ENCODE peak calls at places on chromosomes 12 and 14, in ten cellular contexts. M, Z, Y, L, A, I, S, E, U and F are unnamed samples.

GRCh38 chr12:55703976-55704761 is 3.5 kb downstream of the ITGA7 start:
- DNase-seq in M (no peak), Z (no peak), Y (no peak), L (no peak), A (no peak), I (no peak), S (peak; percentile 72), E (peak; percentile 53), U (peak; percentile 66), F (no peak)

GRCh38 chr12:94689646-94690036 is 39.3 kb upstream of the TMCC3 start:
- DNase-seq in M (no peak), Z (no peak), Y (no peak), L (no peak), A (no peak), I (no peak), S (peak; percentile 25), E (no peak), U (no peak), F (no peak)

GRCh38 chr12:1281683-1282366 is 290.8 kb downstream of the ERC1 start:
- DNase-seq in M (no peak), Z (no peak), Y (no peak), L (no peak), A (no peak), I (no peak), S (no peak), E (no peak), U (no peak), F (no peak)

GRCh38 chr12:43882578-43883178 is 46.8 kb downstream of the TMEM117 start:
- DNase-seq in M (peak; percentile 9), Z (peak; percentile 17), Y (peak; percentile 25), L (peak; percentile 57), A (peak; percentile 12), I (peak; percentile 37), S (no peak), E (no peak), U (no peak), F (no peak)

GRCh38 chr12:25825494-25825893 is 133.0 kb upstream of the RASSF8 start:
- DNase-seq in M (no peak), Z (no peak), Y (no peak), L (no peak), A (no peak), I (no peak), S (no peak), E (no peak), U (no peak), F (no peak)

GRCh38 chr12:41531147-41531829 is 343.2 kb downstream of the PDZRN4 start:
- DNase-seq in M (no peak), Z (no peak), Y (peak; percentile 41), L (no peak), A (peak; percentile 48), I (peak; percentile 24), S (peak; percentile 75), E (peak; percentile 71), U (peak; percentile 49), F (no peak)

GRCh38 chr12:110555509-110556406 is 27.4 kb downstream of the PPTC7 start:
- DNase-seq in M (no peak), Z (no peak), Y (no peak), L (no peak), A (no peak), I (no peak), S (no peak), E (no peak), U (no peak), F (no peak)

GRCh38 chr12:50231346-50231745 is 52.0 kb downstream of the LIMA1 start:
- DNase-seq in M (peak; percentile 33), Z (no peak), Y (no peak), L (no peak), A (no peak), I (no peak), S (no peak), E (no peak), U (no peak), F (no peak)

GRCh38 chr12:48816148-48816854 is 2.0 kb upstream of the CACNB3 start:
- DNase-seq in M (peak; percentile 89), Z (no peak), Y (peak; percentile 70), L (peak; percentile 54), A (peak; percentile 69), I (no peak), S (no peak), E (no peak), U (no peak), F (no peak)

GRCh38 chr14:81509838-81510452 is 23.7 kb downstream of the SEL1L start:
- DNase-seq in M (no peak), Z (no peak), Y (no peak), L (no peak), A (no peak), I (no peak), S (no peak), E (no peak), U (no peak), F (no peak)

GRCh38 chr12:124341645-124342069 is 46.8 kb downstream of the RFLNA start:
- DNase-seq in M (no peak), Z (no peak), Y (no peak), L (no peak), A (no peak), I (no peak), S (no peak), E (no peak), U (no peak), F (no peak)

GRCh38 chr12:124346425-124347168 is 51.7 kb downstream of the RFLNA start:
- DNase-seq in M (no peak), Z (no peak), Y (no peak), L (no peak), A (no peak), I (no peak), S (no peak), E (no peak), U (no peak), F (no peak)

GRCh38 chr12:124345795-124346194 is 50.9 kb downstream of the RFLNA start:
- DNase-seq in M (no peak), Z (no peak), Y (no peak), L (no peak), A (no peak), I (no peak), S (no peak), E (no peak), U (no peak), F (no peak)

GRCh38 chr12:124347335-124347734 is 52.4 kb downstream of the RFLNA start:
- DNase-seq in M (no peak), Z (no peak), Y (no peak), L (no peak), A (no peak), I (no peak), S (no peak), E (no peak), U (no peak), F (no peak)

GRCh38 chr12:124344526-124344925 is 49.6 kb downstream of the RFLNA start:
- DNase-seq in M (no peak), Z (no peak), Y (no peak), L (no peak), A (no peak), I (no peak), S (no peak), E (no peak), U (no peak), F (no peak)
- H3K27ac ChIP-seq in M (no peak overlapping the region), Z (no peak overlapping the region), Y (no peak overlapping the region), L (no peak overlapping the region), A (no peak overlapping the region), I (no peak overlapping the region), S (no peak overlapping the region), E (no peak overlapping the region), U (no peak overlapping the region), F (no peak overlapping the region)

GRCh38 chr14:22070119-22070982 is 396.7 kb upstream of the OR4E1 start:
- DNase-seq in M (peak; percentile 27), Z (no peak), Y (peak; percentile 21), L (peak; percentile 31), A (peak; percentile 31), I (no peak), S (peak; percentile 34), E (peak; percentile 34), U (no peak), F (peak; percentile 62)

GRCh38 chr14:22065372-22065771 is 391.8 kb upstream of the OR4E1 start:
- DNase-seq in M (no peak), Z (no peak), Y (no peak), L (no peak), A (no peak), I (no peak), S (no peak), E (no peak), U (no peak), F (no peak)

DNA sequence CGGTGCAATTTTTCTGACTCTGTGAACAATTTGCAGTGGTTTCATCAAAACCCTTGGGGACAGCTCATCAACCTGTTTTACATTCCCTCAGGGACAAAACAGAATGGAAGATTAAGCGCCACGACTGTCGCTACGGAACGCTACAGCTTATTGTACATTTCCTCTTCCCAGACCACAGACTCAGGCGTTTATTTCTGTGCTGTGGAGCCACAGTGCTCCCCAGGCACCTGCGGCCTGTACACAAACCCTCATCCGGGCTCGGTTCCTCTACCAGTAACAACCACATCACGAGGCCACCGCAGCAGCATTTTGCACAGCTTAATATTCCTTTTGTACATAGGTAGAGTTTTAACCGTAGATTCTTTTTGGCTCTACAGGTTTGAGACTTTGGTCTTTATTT is 397.4 kb upstream of the OR4E1 start:
- DNase-seq in M (no peak), Z (peak; percentile 38), Y (no peak), L (peak; percentile 35), A (peak; percentile 40), I (peak; percentile 9), S (no peak), E (no peak), U (no peak), F (no peak)
- H3K4me1 ChIP-seq in M (no peaks in the 10 kb centered on the region), Z (peaks cover 10% of the 10 kb centered on the region), Y (no peaks in the 10 kb centered on the region), L (no peaks in the 10 kb centered on the region), A (no peaks in the 10 kb centered on the region), I (no peaks in the 10 kb centered on the region), S (no peaks in the 10 kb centered on the region), E (no peaks in the 10 kb centered on the region), U (peaks cover 3% of the 10 kb centered on the region), F (no peaks in the 10 kb centered on the region)

DNA sequence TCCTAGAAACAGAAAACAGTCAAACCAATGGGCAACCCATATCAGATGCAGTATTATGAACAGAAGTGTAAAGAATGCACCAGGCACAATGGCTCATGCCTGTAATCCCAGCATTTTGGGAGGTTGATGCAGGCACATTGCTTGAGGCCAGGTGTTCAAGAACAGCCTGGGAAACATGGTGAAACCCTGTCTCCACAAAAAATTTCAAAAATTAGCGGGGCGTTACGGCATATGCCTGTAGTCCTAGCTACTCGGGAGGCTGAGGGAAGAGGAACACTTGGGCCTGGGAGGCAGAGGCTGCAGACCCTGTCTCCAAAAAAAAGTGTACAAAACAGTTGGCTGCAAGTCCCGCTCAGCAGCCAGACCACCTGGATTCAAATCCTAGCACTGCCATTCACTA is 4.9 kb downstream of the PXN start:
- DNase-seq in M (no peak), Z (no peak), Y (no peak), L (no peak), A (no peak), I (no peak), S (no peak), E (no peak), U (no peak), F (no peak)
- H3K27ac ChIP-seq in M (no peak overlapping the region), Z (no peak overlapping the region), Y (no peak overlapping the region), L (no peak overlapping the region), A (peak overlapping the region; percentile 87), I (no peak overlapping the region), S (no peak overlapping the region), E (peak overlapping the region; percentile 90), U (no peak overlapping the region), F (peak overlapping the region; percentile 91)

DNA sequence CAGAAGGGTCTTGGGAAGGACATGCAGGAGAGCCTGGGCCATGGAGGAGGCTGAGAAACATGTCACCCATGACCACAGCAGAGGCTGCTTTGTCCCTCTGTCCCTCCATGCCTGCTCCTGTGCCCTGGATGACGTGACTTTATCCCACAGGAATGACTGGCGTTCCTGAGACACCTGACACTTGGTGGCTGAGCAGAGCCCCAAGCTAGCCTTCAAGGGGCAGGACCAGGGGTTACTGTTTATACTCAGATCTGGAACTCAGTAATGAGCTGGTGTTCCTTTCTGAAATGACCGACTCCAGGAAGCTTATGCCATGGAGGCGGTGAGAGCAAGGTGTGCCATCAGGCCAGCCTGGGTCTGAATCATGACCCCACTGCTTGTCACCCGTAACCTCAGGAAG is 44.2 kb downstream of the ZFP36L1 start:
- DNase-seq in M (no peak), Z (no peak), Y (no peak), L (no peak), A (no peak), I (no peak), S (no peak), E (no peak), U (no peak), F (no peak)
- H3K4me1 ChIP-seq in M (no peaks in the 10 kb centered on the region), Z (no peaks in the 10 kb centered on the region), Y (no peaks in the 10 kb centered on the region), L (no peaks in the 10 kb centered on the region), A (no peaks in the 10 kb centered on the region), I (no peaks in the 10 kb centered on the region), S (no peaks in the 10 kb centered on the region), E (no peaks in the 10 kb centered on the region), U (peaks cover 6% of the 10 kb centered on the region), F (peaks cover 4% of the 10 kb centered on the region)